ENCODE peak calls at places on chromosomes 16 and 17, in seven cellular contexts. Z, R, H, C, U, G and L are unnamed samples.

GRCh38 chr17:72136692-72137550 is 16.1 kb downstream of the SOX9 start:
- DNase-seq in Z (no peak), R (no peak), H (no peak), C (no peak), U (no peak), G (no peak), L (no peak)

GRCh38 chr16:12187939-12188673 is 211.6 kb downstream of the SNX29 start:
- DNase-seq in Z (no peak), R (no peak), H (no peak), C (no peak), U (no peak), G (no peak), L (no peak)

GRCh38 chr17:76544916-76545365 is 5.1 kb downstream of the PRCD start:
- DNase-seq in Z (no peak), R (no peak), H (no peak), C (no peak), U (no peak), G (no peak), L (no peak)

GRCh38 chr17:7173687-7174602 is 5.2 kb downstream of the ASGR1 start:
- DNase-seq in Z (no peak), R (peak; percentile 54), H (no peak), C (peak; percentile 41), U (peak; percentile 35), G (peak; percentile 50), L (peak; percentile 33)

GRCh38 chr17:64063766-64064224 is 43.4 kb upstream of the ICAM2 start:
- DNase-seq in Z (peak; percentile 65), R (peak; percentile 62), H (no peak), C (peak; percentile 41), U (peak; percentile 52), G (peak; percentile 76), L (peak; percentile 50)

GRCh38 chr16:57394444-57394843 is 10.1 kb upstream of the CCL17 start:
- DNase-seq in Z (no peak), R (no peak), H (no peak), C (no peak), U (no peak), G (peak; percentile 66), L (no peak)

GRCh38 chr17:36777118-36777517 is 160.2 kb upstream of the LHX1 start:
- DNase-seq in Z (no peak), R (no peak), H (no peak), C (no peak), U (no peak), G (no peak), L (no peak)

GRCh38 chr17:17515921-17516295 is 19.7 kb upstream of the RASD1 start:
- DNase-seq in Z (no peak), R (no peak), H (no peak), C (no peak), U (no peak), G (no peak), L (no peak)

GRCh38 chr16:22070361-22071351 is 21.7 kb upstream of the VWA3A start:
- DNase-seq in Z (no peak), R (no peak), H (no peak), C (no peak), U (no peak), G (no peak), L (no peak)

GRCh38 chr17:45320349-45320930 is 3.6 kb upstream of the MAP3K14 start:
- DNase-seq in Z (no peak), R (no peak), H (no peak), C (no peak), U (no peak), G (no peak), L (no peak)

GRCh38 chr17:78360371-78361226 is 722 bp upstream of the SOCS3 start:
- DNase-seq in Z (peak; percentile 95), R (peak; percentile 97), H (peak; percentile 98), C (peak; percentile 81), U (peak; percentile 82), G (peak; percentile 97), L (peak; percentile 96)

GRCh38 chr17:44464037-44464436 is 39.2 kb downstream of the GPATCH8 start:
- DNase-seq in Z (no peak), R (no peak), H (no peak), C (no peak), U (no peak), G (no peak), L (no peak)

GRCh38 chr17:3865166-3865565 is 19.1 kb upstream of the NCBP3 start:
- DNase-seq in Z (peak; percentile 54), R (no peak), H (no peak), C (no peak), U (no peak), G (no peak), L (no peak)

GRCh38 chr16:31873556-31874353 is at the start of gene ZNF267:
- DNase-seq in Z (peak; percentile 96), R (peak; percentile 91), H (peak; percentile 98), C (peak; percentile 94), U (peak; percentile 92), G (peak; percentile 95), L (peak; percentile 88)

GRCh38 chr16:86823895-86824671 is 245.7 kb downstream of the FOXL1 start:
- DNase-seq in Z (no peak), R (no peak), H (no peak), C (no peak), U (no peak), G (no peak), L (no peak)

GRCh38 chr17:18889658-18890057 is 31.7 kb downstream of the PRPSAP2 start:
- DNase-seq in Z (no peak), R (no peak), H (no peak), C (no peak), U (no peak), G (no peak), L (no peak)

GRCh38 chr17:75998327-75998795 is 2.3 kb upstream of the CDK3 start:
- DNase-seq in Z (no peak), R (no peak), H (no peak), C (no peak), U (no peak), G (peak; percentile 58), L (no peak)

GRCh38 chr17:50604470-50604869 is 30.2 kb upstream of the ABCC3 start:
- DNase-seq in Z (peak; percentile 95), R (peak; percentile 82), H (no peak), C (no peak), U (no peak), G (peak; percentile 19), L (no peak)

GRCh38 chr17:58344047-58344790 is 7.8 kb downstream of the SUPT4H1 start:
- DNase-seq in Z (no peak), R (no peak), H (no peak), C (peak; percentile 84), U (peak; percentile 80), G (peak; percentile 70), L (peak; percentile 64)

GRCh38 chr17:48153711-48154642 is 46.4 kb downstream of the SNX11 start:
- DNase-seq in Z (peak; percentile 58), R (no peak), H (no peak), C (no peak), U (no peak), G (peak; percentile 68), L (no peak)

GRCh38 chr16:10641555-10641952 is 53.2 kb downstream of the TEKT5 start:
- DNase-seq in Z (no peak), R (no peak), H (no peak), C (no peak), U (no peak), G (no peak), L (no peak)

GRCh38 chr17:49358638-49359247 is 3.3 kb downstream of the ZNF652 start:
- DNase-seq in Z (no peak), R (no peak), H (no peak), C (peak; percentile 26), U (peak; percentile 48), G (no peak), L (no peak)

GRCh38 chr17:73043686-73044581 is 48.6 kb downstream of the SLC39A11 start:
- DNase-seq in Z (peak; percentile 24), R (no peak), H (no peak), C (no peak), U (no peak), G (no peak), L (no peak)

GRCh38 chr17:21674242-21674731 is 18.0 kb upstream of the KCNJ18 start:
- DNase-seq in Z (no peak), R (no peak), H (no peak), C (no peak), U (no peak), G (no peak), L (no peak)
- H3K9me3 ChIP-seq in Z (no peaks in the 10 kb centered on the region), R (no peaks in the 10 kb centered on the region), H (no peaks in the 10 kb centered on the region), C (peaks cover 3% of the 10 kb centered on the region), U (no peaks in the 10 kb centered on the region), G (no peaks in the 10 kb centered on the region), L (no peaks in the 10 kb centered on the region)

GRCh38 chr17:70865993-70866804 is 696.9 kb downstream of the KCNJ2 start:
- DNase-seq in Z (no peak), R (no peak), H (no peak), C (no peak), U (no peak), G (no peak), L (no peak)
- H3K9me3 ChIP-seq in Z (no peaks in the 10 kb centered on the region), R (no peaks in the 10 kb centered on the region), H (no peaks in the 10 kb centered on the region), C (no peaks in the 10 kb centered on the region), U (no peaks in the 10 kb centered on the region), G (no peaks in the 10 kb centered on the region), L (no peaks in the 10 kb centered on the region)

DNA sequence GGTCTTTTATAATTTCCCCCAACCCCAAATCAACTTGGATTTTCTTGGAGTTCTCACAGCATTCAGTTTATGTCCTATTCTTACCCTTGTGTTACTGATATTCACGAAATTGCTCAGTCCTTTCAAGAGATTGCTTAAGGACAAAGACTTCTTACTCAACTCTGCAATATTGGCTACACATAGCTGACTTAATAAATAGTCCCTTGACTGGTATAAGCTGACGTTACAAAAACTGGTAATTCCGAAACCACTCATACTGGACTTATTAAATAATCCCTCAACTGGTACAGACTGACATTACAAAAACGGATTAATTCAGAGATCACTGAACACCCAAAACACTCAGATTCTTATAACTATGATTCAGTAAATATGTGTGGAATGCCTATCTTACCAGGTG is 860 bp downstream of the TIGD7 start:
- DNase-seq in Z (no peak), R (no peak), H (no peak), C (no peak), U (no peak), G (no peak), L (no peak)
- H3K9me3 ChIP-seq in Z (peaks cover 7% of the 10 kb centered on the region), R (peaks cover 67% of the 10 kb centered on the region), H (peaks cover 70% of the 10 kb centered on the region), C (peaks cover 74% of the 10 kb centered on the region), U (peaks cover 20% of the 10 kb centered on the region), G (peaks cover 57% of the 10 kb centered on the region), L (peaks cover 16% of the 10 kb centered on the region)

GRCh38 chr16:60640038-60640437 is 1396.2 kb downstream of the CDH8 start:
- DNase-seq in Z (no peak), R (no peak), H (no peak), C (no peak), U (no peak), G (no peak), L (no peak)

GRCh38 chr16:60645541-60645940 is 1390.7 kb downstream of the CDH8 start:
- DNase-seq in Z (no peak), R (no peak), H (no peak), C (no peak), U (no peak), G (no peak), L (no peak)

GRCh38 chr16:60641067-60641466 is 1395.2 kb downstream of the CDH8 start:
- DNase-seq in Z (no peak), R (no peak), H (no peak), C (no peak), U (no peak), G (no peak), L (no peak)

GRCh38 chr16:60646631-60647030 is 1389.6 kb downstream of the CDH8 start:
- DNase-seq in Z (no peak), R (no peak), H (no peak), C (no peak), U (no peak), G (no peak), L (no peak)

DNA sequence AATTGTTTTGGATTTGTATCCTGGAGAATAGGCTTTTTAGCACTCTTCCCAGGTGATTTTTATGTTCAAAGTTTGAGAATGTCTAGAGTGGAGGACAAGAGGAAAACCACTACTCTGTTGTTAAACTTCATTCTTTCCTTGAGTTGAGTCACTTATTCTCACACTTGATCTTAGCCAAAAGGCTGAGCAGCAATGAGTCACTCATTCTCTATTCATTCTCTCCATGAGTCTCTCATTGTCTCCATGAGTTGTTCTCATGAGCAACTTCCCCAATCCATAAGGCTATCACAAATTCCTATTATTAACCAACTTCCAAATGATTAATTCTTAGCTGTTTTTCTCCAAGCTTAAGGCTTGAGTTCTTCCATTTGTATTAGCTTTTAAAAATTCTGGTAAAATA is 1393.3 kb downstream of the CDH8 start:
- DNase-seq in Z (no peak), R (no peak), H (no peak), C (no peak), U (no peak), G (no peak), L (no peak)
- H3K9me3 ChIP-seq in Z (no peaks in the 10 kb centered on the region), R (no peaks in the 10 kb centered on the region), H (no peaks in the 10 kb centered on the region), C (peaks cover 5% of the 10 kb centered on the region), U (no peaks in the 10 kb centered on the region), G (peaks cover 6% of the 10 kb centered on the region), L (no peaks in the 10 kb centered on the region)